ENCODE peak calls at places on chromosomes 3 and 15, in four cellular contexts. R, U, M and F are unnamed samples.

GRCh38 chr3:55165278-55165677 is 237.4 kb upstream of the LRTM1 start:
- DNase-seq in R (no peak), U (no peak), M (no peak), F (no peak)

GRCh38 chr15:82045179-82045891 is 483 bp downstream of the MEX3B start:
- DNase-seq in R (no peak), U (no peak), M (no peak), F (no peak)

GRCh38 chr3:100104817-100105413 is 9.4 kb downstream of the FILIP1L start:
- DNase-seq in R (no peak), U (no peak), M (no peak), F (no peak)

GRCh38 chr15:83410532-83410931 is 36.6 kb upstream of the SH3GL3 start:
- DNase-seq in R (no peak), U (no peak), M (no peak), F (no peak)

GRCh38 chr15:41115088-41115651 is 910 bp downstream of the INO80 start:
- DNase-seq in R (peak), U (no peak), M (peak), F (peak)

GRCh38 chr3:186497608-186498007 is 46.6 kb downstream of the CRYGS start:
- DNase-seq in R (no peak), U (no peak), M (no peak), F (no peak)

GRCh38 chr3:181860243-181860642 is 148.5 kb downstream of the SOX2 start:
- DNase-seq in R (no peak), U (peak), M (no peak), F (peak)

GRCh38 chr3:153856932-153857331 is 264.3 kb upstream of the ARHGEF26 start:
- DNase-seq in R (no peak), U (no peak), M (no peak), F (peak)

GRCh38 chr3:108088697-108089096 is 2.1 kb downstream of the CD47 start:
- DNase-seq in R (peak), U (no peak), M (no peak), F (no peak)

GRCh38 chr3:140311428-140311827 is 366.4 kb upstream of the TRIM42 start:
- DNase-seq in R (no peak), U (no peak), M (no peak), F (no peak)

GRCh38 chr3:11534011-11534782 is 109.5 kb downstream of the VGLL4 start:
- DNase-seq in R (no peak), U (no peak), M (no peak), F (no peak)

GRCh38 chr3:100525753-100526612 is 33.6 kb downstream of the TMEM45A start:
- DNase-seq in R (no peak), U (no peak), M (no peak), F (no peak)

GRCh38 chr15:52855157-52855556 is 65.0 kb upstream of the ONECUT1 start:
- DNase-seq in R (no peak), U (no peak), M (no peak), F (no peak)

GRCh38 chr15:80020731-80021130 is 38.7 kb upstream of the ZFAND6 start:
- DNase-seq in R (no peak), U (no peak), M (no peak), F (no peak)

GRCh38 chr3:18556001-18556408 is 130.9 kb upstream of the SATB1 start:
- DNase-seq in R (no peak), U (no peak), M (no peak), F (no peak)

GRCh38 chr3:42071720-42072582 is 19.2 kb upstream of the TRAK1 start:
- DNase-seq in R (no peak), U (no peak), M (peak), F (no peak)

GRCh38 chr15:100759698-100760356 is 119.8 kb upstream of the ALDH1A3 start:
- DNase-seq in R (no peak), U (no peak), M (peak), F (no peak)
- H3K4me3 ChIP-seq in R (no peak), U (no peak), M (no peak), F (no peak)

GRCh38 chr15:54428596-54428995 is 450.4 kb downstream of the UNC13C start:
- DNase-seq in R (no peak), U (no peak), M (peak), F (no peak)
- TF ChIP-seq SUZ12 in R (no peak), U (no peak), M (no peak), F (no peak)

DNA sequence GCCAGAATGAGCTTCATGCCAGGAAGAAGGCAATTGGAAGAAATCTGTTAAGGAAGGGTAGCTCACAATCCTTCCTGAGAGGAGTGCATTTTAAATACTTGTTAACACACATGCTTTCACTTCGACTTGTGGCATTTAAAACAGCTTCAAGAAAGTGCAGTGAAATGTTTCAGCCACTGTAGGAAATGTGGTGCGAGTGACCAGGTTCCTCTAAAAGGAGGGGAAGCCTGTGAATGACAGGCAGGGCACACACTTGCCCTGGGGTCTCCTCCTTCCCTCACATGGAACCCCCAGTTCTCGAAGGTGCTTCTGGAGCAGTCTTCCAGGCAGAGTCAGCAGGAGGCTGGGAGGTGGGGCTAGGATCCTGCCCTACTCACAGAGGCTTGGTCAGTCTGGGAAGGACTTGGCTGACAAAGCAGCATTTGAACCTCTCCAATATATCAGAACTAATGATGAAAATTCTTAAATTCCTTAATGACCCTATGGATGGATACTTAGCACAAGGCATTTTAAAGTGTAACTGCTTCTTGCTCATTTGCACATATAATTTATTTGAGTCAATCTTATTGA is 358.6 kb downstream of the CHST2 start:
- DNase-seq in R (no peak), U (no peak), M (no peak), F (no peak)
- TF ChIP-seq YY1 in R (no peak), U (no peak), M (no peak), F (no peak)

GRCh38 chr3:156606729-156607128 is 51.8 kb upstream of the SSR3 start:
- DNase-seq in R (no peak), U (no peak), M (no peak), F (no peak)
- H3K4me3 ChIP-seq in R (no peak), U (no peak), M (peak), F (no peak)

GRCh38 chr3:112327371-112327951 is 5.5 kb upstream of the CD200 start:
- DNase-seq in R (peak), U (no peak), M (peak), F (no peak)
- TF ChIP-seq SUZ12 in R (no peak), U (no peak), M (no peak), F (no peak)

GRCh38 chr3:143674100-143674968 is 173.9 kb downstream of the SLC9A9 start:
- DNase-seq in R (peak), U (peak), M (peak), F (peak)

GRCh38 chr3:143672396-143673165 is 175.7 kb downstream of the SLC9A9 start:
- DNase-seq in R (no peak), U (no peak), M (no peak), F (no peak)

GRCh38 chr3:143668924-143669790 is 179.1 kb downstream of the SLC9A9 start:
- DNase-seq in R (peak), U (no peak), M (no peak), F (no peak)

GRCh38 chr3:143671641-143672040 is 176.6 kb downstream of the SLC9A9 start:
- DNase-seq in R (no peak), U (no peak), M (no peak), F (no peak)

GRCh38 chr3:143668385-143668784 is 179.9 kb downstream of the SLC9A9 start:
- DNase-seq in R (no peak), U (no peak), M (no peak), F (no peak)
- TF ChIP-seq YY1 in R (no peak), U (no peak), M (no peak), F (no peak)

GRCh38 chr3:30655187-30655812 is 48.9 kb downstream of the TGFBR2 start:
- DNase-seq in R (peak), U (no peak), M (no peak), F (no peak)
- H3K4me3 ChIP-seq in R (no peak), U (no peak), M (no peak), F (no peak)

GRCh38 chr3:13494463-13495350 is 14.6 kb downstream of the HDAC11 start:
- DNase-seq in R (no peak), U (no peak), M (no peak), F (no peak)
- TF ChIP-seq SUZ12 in R (no peak), U (no peak), M (no peak), F (no peak)

GRCh38 chr3:34203386-34203785 is 405.0 kb downstream of the PDCD6IP start:
- DNase-seq in R (no peak), U (no peak), M (no peak), F (no peak)
- TF ChIP-seq YY1 in R (no peak), U (no peak), M (no peak), F (no peak)

DNA sequence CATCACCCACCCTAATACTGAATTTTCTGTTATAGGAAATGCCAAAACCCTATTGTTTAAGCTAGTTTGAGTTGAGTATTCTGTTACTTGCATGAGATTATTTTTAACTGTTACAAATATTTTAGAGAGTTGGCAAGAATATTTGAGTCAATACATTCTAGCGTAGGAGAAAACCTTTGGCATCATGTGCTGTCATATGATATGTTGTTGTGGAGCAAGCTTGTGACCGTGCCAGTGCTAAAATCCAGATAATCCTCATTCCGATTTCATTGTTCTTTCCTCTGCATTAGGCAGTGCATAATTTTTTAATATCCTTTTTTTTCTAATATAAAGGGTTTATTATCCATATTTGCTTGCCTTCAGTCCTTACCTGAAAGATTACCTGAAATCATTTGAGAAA is 168.0 kb upstream of the GMNC start:
- DNase-seq in R (no peak), U (no peak), M (no peak), F (no peak)
- H3K4me3 ChIP-seq in R (no peak), U (no peak), M (no peak), F (no peak)